ENCODE peak calls at places on chromosomes 12 and 14, in ten cellular contexts. G is WTC11; B is type B pancreatic cell; V is SHP77; S is activated naive CD8-positive, alpha-beta T cell treated with anti-CD3 and anti-CD28 coated beads, Interleukin-2, amount 50 U/mL, for 24 hours; E is astrocyte of the spinal cord; W is T-helper 2 cell; A is HepG2; P is NCI-H82; J is left ventricle myocardium inferior. M is an unnamed sample.

GRCh38 chr12:108612788-108613282 is 15.0 kb upstream of the TMEM119 start:
- DNase-seq in G (peak; percentile 51), B (no peak), V (peak; percentile 30), S (no peak), E (no peak), W (no peak), A (no peak), P (peak; percentile 26), J (no peak), M (no peak)

GRCh38 chr12:121996945-121997612 is 24.6 kb upstream of the BCL7A start:
- DNase-seq in G (no peak), B (no peak), V (no peak), S (no peak), E (no peak), W (no peak), A (no peak), P (no peak), J (no peak), M (no peak)

GRCh38 chr14:35355981-35356839 is 48.3 kb downstream of the NFKBIA start:
- DNase-seq in G (no peak), B (no peak), V (no peak), S (peak; percentile 48), E (no peak), W (peak; percentile 69), A (peak; percentile 91), P (no peak), J (no peak), M (no peak)

GRCh38 chr12:43103866-43104265 is 448.1 kb downstream of the ADAMTS20 start:
- DNase-seq in G (no peak), B (no peak), V (no peak), S (no peak), E (no peak), W (no peak), A (no peak), P (no peak), J (no peak), M (no peak)

GRCh38 chr14:98227000-98227726 is 1044.8 kb downstream of the BCL11B start:
- DNase-seq in G (no peak), B (no peak), V (no peak), S (peak; percentile 56), E (no peak), W (peak; percentile 83), A (no peak), P (no peak), J (no peak), M (no peak)

GRCh38 chr12:40325349-40325960 is 100.7 kb downstream of the LRRK2 start:
- DNase-seq in G (no peak), B (no peak), V (peak; percentile 61), S (no peak), E (peak; percentile 14), W (peak; percentile 41), A (peak; percentile 41), P (peak; percentile 78), J (no peak), M (no peak)

GRCh38 chr12:119835068-119835467 is 42.1 kb downstream of the CIT start:
- DNase-seq in G (peak; percentile 16), B (no peak), V (peak; percentile 2), S (no peak), E (no peak), W (no peak), A (no peak), P (peak; percentile 63), J (no peak), M (no peak)

GRCh38 chr12:108833355-108833733 is 24.0 kb downstream of the SSH1 start:
- DNase-seq in G (no peak), B (no peak), V (no peak), S (no peak), E (peak; percentile 89), W (no peak), A (no peak), P (no peak), J (peak; percentile 44), M (no peak)

GRCh38 chr12:99200711-99201384 is 446.7 kb upstream of the GARIN6 start:
- DNase-seq in G (no peak), B (no peak), V (no peak), S (no peak), E (no peak), W (no peak), A (no peak), P (no peak), J (no peak), M (no peak)

GRCh38 chr12:27260746-27261145 is 16.7 kb downstream of the STK38L start:
- DNase-seq in G (no peak), B (no peak), V (no peak), S (no peak), E (peak; percentile 36), W (no peak), A (no peak), P (no peak), J (no peak), M (no peak)

GRCh38 chr14:55921516-55921915 is 196.7 kb upstream of the PELI2 start:
- DNase-seq in G (no peak), B (no peak), V (peak; percentile 51), S (no peak), E (no peak), W (no peak), A (no peak), P (no peak), J (no peak), M (no peak)

GRCh38 chr12:22321620-22322019 is 12.9 kb downstream of the ST8SIA1 start:
- DNase-seq in G (no peak), B (no peak), V (no peak), S (no peak), E (peak; percentile 31), W (peak; percentile 39), A (no peak), P (no peak), J (no peak), M (peak; percentile 28)

GRCh38 chr14:34250959-34251358 is 211.1 kb downstream of the SPTSSA start:
- DNase-seq in G (no peak), B (no peak), V (no peak), S (no peak), E (no peak), W (peak; percentile 12), A (no peak), P (no peak), J (no peak), M (no peak)

GRCh38 chr12:3035171-3035570 is 42.0 kb upstream of the TSPAN9 start:
- DNase-seq in G (no peak), B (no peak), V (no peak), S (no peak), E (no peak), W (no peak), A (no peak), P (no peak), J (no peak), M (no peak)

GRCh38 chr12:3770891-3771290 is 18.0 kb upstream of the CRACR2A start:
- DNase-seq in G (no peak), B (no peak), V (no peak), S (no peak), E (peak; percentile 76), W (no peak), A (no peak), P (no peak), J (no peak), M (no peak)

GRCh38 chr14:60721331-60722162 is 2.6 kb downstream of the SIX4 start:
- DNase-seq in G (peak; percentile 83), B (peak; percentile 77), V (no peak), S (peak; percentile 65), E (peak; percentile 79), W (peak; percentile 57), A (peak; percentile 67), P (peak; percentile 66), J (no peak), M (peak; percentile 38)

GRCh38 chr12:124466200-124467128 is 100.9 kb downstream of the NCOR2 start:
- DNase-seq in G (no peak), B (no peak), V (no peak), S (peak; percentile 88), E (peak; percentile 75), W (peak; percentile 98), A (no peak), P (peak; percentile 45), J (peak; percentile 71), M (peak; percentile 87)

GRCh38 chr12:101021442-101021841 is 188.6 kb downstream of the SLC5A8 start:
- DNase-seq in G (no peak), B (no peak), V (no peak), S (no peak), E (no peak), W (no peak), A (no peak), P (no peak), J (no peak), M (no peak)

GRCh38 chr14:57061009-57061711 is 207.5 kb downstream of the EXOC5 start:
- DNase-seq in G (no peak), B (no peak), V (no peak), S (no peak), E (no peak), W (peak; percentile 13), A (no peak), P (no peak), J (no peak), M (no peak)

GRCh38 chr14:99055816-99056215 is 216.2 kb downstream of the BCL11B start:
- DNase-seq in G (no peak), B (no peak), V (no peak), S (peak; percentile 41), E (no peak), W (peak; percentile 86), A (no peak), P (no peak), J (no peak), M (peak; percentile 74)

GRCh38 chr12:53985900-53986685 is 1.1 kb downstream of the HOXC10 start:
- DNase-seq in G (no peak), B (no peak), V (no peak), S (no peak), E (no peak), W (peak; percentile 48), A (no peak), P (peak; percentile 38), J (no peak), M (no peak)

GRCh38 chr12:24991209-24992049 is 42.5 kb upstream of the BCAT1 start:
- DNase-seq in G (no peak), B (no peak), V (peak; percentile 63), S (no peak), E (peak; percentile 75), W (peak; percentile 77), A (peak; percentile 45), P (peak; percentile 85), J (no peak), M (no peak)

GRCh38 chr14:105204206-105204930 is 23.3 kb upstream of the NUDT14 start:
- DNase-seq in G (no peak), B (no peak), V (no peak), S (no peak), E (no peak), W (no peak), A (no peak), P (no peak), J (peak; percentile 76), M (no peak)

GRCh38 chr14:70318635-70319013 is 40.9 kb downstream of the COX16 start:
- DNase-seq in G (no peak), B (no peak), V (no peak), S (no peak), E (no peak), W (no peak), A (no peak), P (no peak), J (no peak), M (no peak)

GRCh38 chr14:55846852-55847471 is 267.0 kb downstream of the KTN1 start:
- DNase-seq in G (no peak), B (no peak), V (no peak), S (no peak), E (peak; percentile 12), W (no peak), A (no peak), P (no peak), J (no peak), M (no peak)

GRCh38 chr12:98002887-98003493 is 512.4 kb upstream of the TMPO start:
- DNase-seq in G (peak; percentile 69), B (no peak), V (peak; percentile 50), S (peak; percentile 11), E (peak; percentile 47), W (peak; percentile 57), A (peak; percentile 36), P (peak; percentile 80), J (no peak), M (peak; percentile 33)

GRCh38 chr12:16019131-16019530 is 108.0 kb downstream of the DERA start:
- DNase-seq in G (no peak), B (no peak), V (no peak), S (no peak), E (no peak), W (no peak), A (no peak), P (no peak), J (no peak), M (no peak)

GRCh38 chr14:95577067-95577800 is 42.4 kb downstream of the GLRX5 start:
- DNase-seq in G (no peak), B (no peak), V (no peak), S (no peak), E (no peak), W (no peak), A (no peak), P (no peak), J (no peak), M (no peak)

M was measured in CD4-positive, CD25-positive, alpha-beta regulatory T cell.